ENCODE peak calls at places on chromosomes 16 and 17, in ten cellular contexts. Z, X, C, I, L, G, W, U, N and H are unnamed samples.

GRCh38 chr16:76265434-76266045 is 11.7 kb upstream of the CNTNAP4 start:
- DNase-seq in Z (no peak), X (no peak), C (peak; percentile 60), I (no peak), L (no peak), G (peak; percentile 50), W (no peak), U (peak; percentile 1), N (no peak), H (peak; percentile 48)

GRCh38 chr17:8680850-8681174 is 50.3 kb upstream of the MYH10 start:
- DNase-seq in Z (no peak), X (no peak), C (no peak), I (no peak), L (no peak), G (no peak), W (no peak), U (no peak), N (no peak), H (no peak)

GRCh38 chr16:2146739-2147138 is 1.7 kb upstream of the RAB26 start:
- DNase-seq in Z (no peak), X (no peak), C (no peak), I (no peak), L (no peak), G (no peak), W (no peak), U (no peak), N (no peak), H (no peak)

GRCh38 chr17:31134526-31134925 is 39.7 kb downstream of the NF1 start:
- DNase-seq in Z (no peak), X (no peak), C (no peak), I (no peak), L (no peak), G (no peak), W (no peak), U (no peak), N (no peak), H (no peak)

GRCh38 chr17:77494664-77495435 is 354.1 kb downstream of the SEC14L1 start:
- DNase-seq in Z (peak; percentile 96), X (peak; percentile 93), C (peak; percentile 84), I (peak; percentile 79), L (peak; percentile 93), G (peak; percentile 82), W (peak; percentile 60), U (peak; percentile 68), N (peak; percentile 63), H (peak; percentile 81)

GRCh38 chr17:9230346-9230745 is 209.0 kb downstream of the NTN1 start:
- DNase-seq in Z (no peak), X (no peak), C (no peak), I (no peak), L (no peak), G (no peak), W (no peak), U (peak; percentile 23), N (no peak), H (no peak)

GRCh38 chr17:15418781-15419180 is 48.6 kb downstream of the CDRT4 start:
- DNase-seq in Z (no peak), X (no peak), C (no peak), I (no peak), L (no peak), G (no peak), W (no peak), U (no peak), N (no peak), H (no peak)

GRCh38 chr17:78723001-78723796 is 58.9 kb downstream of the CYTH1 start:
- DNase-seq in Z (no peak), X (peak; percentile 89), C (no peak), I (no peak), L (no peak), G (no peak), W (no peak), U (peak; percentile 45), N (no peak), H (no peak)

GRCh38 chr17:31597646-31598387 is 206.3 kb downstream of the RAB11FIP4 start:
- DNase-seq in Z (no peak), X (no peak), C (no peak), I (no peak), L (peak; percentile 67), G (peak; percentile 35), W (no peak), U (no peak), N (no peak), H (no peak)

GRCh38 chr16:51577621-51578303 is 426.7 kb upstream of the SALL1 start:
- DNase-seq in Z (no peak), X (no peak), C (no peak), I (no peak), L (no peak), G (no peak), W (peak; percentile 37), U (peak; percentile 15), N (no peak), H (no peak)

DNA sequence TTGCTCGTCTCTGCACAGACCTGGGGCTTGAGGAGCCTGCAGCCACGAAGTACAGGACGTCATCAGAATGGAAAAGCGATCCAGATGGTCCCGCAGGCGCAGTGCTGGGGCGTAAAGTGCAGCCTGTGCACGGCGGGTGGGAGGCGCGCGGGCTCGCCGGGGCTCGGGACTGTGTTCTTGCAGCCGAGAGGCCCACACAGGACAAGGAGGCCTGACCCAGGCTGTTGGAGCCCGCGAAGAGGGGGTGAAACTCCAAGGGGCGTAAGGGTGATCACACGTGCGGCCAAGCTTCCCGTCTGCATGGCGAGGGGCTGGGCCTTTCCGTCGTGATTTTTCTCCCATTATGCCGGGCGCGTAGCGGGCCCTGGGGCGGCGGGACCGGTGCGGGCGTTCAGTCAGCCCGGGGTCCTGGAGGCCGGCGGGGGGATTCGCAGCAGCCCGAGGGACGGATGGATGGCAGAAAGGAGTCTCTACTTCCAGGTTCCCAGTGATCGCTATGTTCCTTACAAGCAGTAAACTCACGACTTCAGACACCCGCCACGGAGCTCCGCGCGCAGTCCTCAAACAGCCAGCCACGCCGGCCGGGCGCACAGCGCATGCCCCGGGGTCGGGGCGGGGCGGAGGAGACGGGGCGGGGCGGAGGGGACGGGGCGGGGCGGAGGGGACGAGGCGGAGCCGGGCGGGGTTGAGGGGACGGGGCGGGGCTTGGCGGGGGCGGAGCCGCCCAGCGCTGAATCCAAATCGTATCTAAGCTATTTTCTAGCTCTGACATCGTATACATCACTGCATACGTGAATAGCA is 141.0 kb upstream of the KCNJ18 start:
- DNase-seq in Z (peak; percentile 65), X (peak; percentile 93), C (peak; percentile 89), I (peak; percentile 63), L (peak; percentile 90), G (peak; percentile 86), W (peak; percentile 88), U (peak; percentile 89), N (peak; percentile 54), H (peak; percentile 77)
- TF ChIP-seq POLR2A in Z (peak; percentile 82), X (peak; percentile 42), C (peak; percentile 79), I (no peak), L (no peak), G (peak; percentile 53), W (peak; percentile 75), U (peak; percentile 84), N (peak; percentile 33), H (peak; percentile 49)

GRCh38 chr17:64496348-64496785 is 487 bp downstream of the POLG2 start:
- DNase-seq in Z (no peak), X (no peak), C (no peak), I (no peak), L (no peak), G (no peak), W (peak; percentile 49), U (no peak), N (no peak), H (no peak)

GRCh38 chr17:64494121-64494520 is 2.7 kb downstream of the POLG2 start:
- DNase-seq in Z (no peak), X (no peak), C (no peak), I (no peak), L (no peak), G (no peak), W (no peak), U (no peak), N (no peak), H (no peak)

GRCh38 chr17:64497565-64498035 is 746 bp upstream of the POLG2 start:
- DNase-seq in Z (no peak), X (no peak), C (no peak), I (no peak), L (no peak), G (no peak), W (no peak), U (no peak), N (no peak), H (no peak)

GRCh38 chr17:64498308-64499203 is 1.7 kb upstream of the POLG2 start:
- DNase-seq in Z (no peak), X (no peak), C (no peak), I (no peak), L (no peak), G (no peak), W (no peak), U (no peak), N (no peak), H (peak; percentile 8)

GRCh38 chr17:64496786-64497564 is at the start of gene POLG2:
- DNase-seq in Z (peak; percentile 89), X (peak; percentile 95), C (peak; percentile 96), I (peak; percentile 84), L (peak; percentile 97), G (peak; percentile 95), W (peak; percentile 95), U (peak; percentile 91), N (peak; percentile 86), H (peak; percentile 96)
- TF ChIP-seq POLR2A in Z (peak; percentile 86), X (no peak), C (peak; percentile 61), I (no peak), L (peak; percentile 12), G (peak; percentile 65), W (peak; percentile 97), U (peak; percentile 89), N (no peak), H (peak; percentile 96)

GRCh38 chr17:2213291-2213960 is 90.2 kb downstream of the SMG6 start:
- DNase-seq in Z (no peak), X (peak; percentile 72), C (no peak), I (no peak), L (no peak), G (no peak), W (peak; percentile 51), U (peak; percentile 71), N (no peak), H (no peak)

GRCh38 chr17:2214047-2214717 is 89.4 kb downstream of the SMG6 start:
- DNase-seq in Z (peak; percentile 51), X (peak; percentile 83), C (peak; percentile 18), I (peak; percentile 59), L (peak; percentile 83), G (no peak), W (peak; percentile 68), U (peak; percentile 93), N (no peak), H (no peak)

GRCh38 chr17:2214887-2215615 is 88.5 kb downstream of the SMG6 start:
- DNase-seq in Z (no peak), X (peak; percentile 85), C (peak; percentile 14), I (no peak), L (no peak), G (no peak), W (peak; percentile 87), U (peak; percentile 88), N (no peak), H (no peak)

GRCh38 chr17:2218426-2218825 is 85.2 kb downstream of the SMG6 start:
- DNase-seq in Z (no peak), X (no peak), C (no peak), I (no peak), L (no peak), G (no peak), W (no peak), U (no peak), N (no peak), H (no peak)

GRCh38 chr17:2215616-2216364 is 87.8 kb downstream of the SMG6 start:
- DNase-seq in Z (peak; percentile 60), X (peak; percentile 89), C (peak; percentile 50), I (no peak), L (peak; percentile 84), G (peak; percentile 54), W (peak; percentile 84), U (peak; percentile 94), N (peak; percentile 53), H (no peak)
- TF ChIP-seq POLR2A in Z (no peak), X (no peak), C (no peak), I (no peak), L (no peak), G (no peak), W (peak; percentile 54), U (peak; percentile 76), N (no peak), H (no peak)

GRCh38 chr17:82085031-82085861 is 12.8 kb downstream of the FASN start:
- DNase-seq in Z (no peak), X (no peak), C (no peak), I (no peak), L (no peak), G (no peak), W (no peak), U (no peak), N (no peak), H (no peak)
- TF ChIP-seq POLR2A in Z (no peak), X (no peak), C (no peak), I (no peak), L (no peak), G (no peak), W (no peak), U (no peak), N (no peak), H (no peak)